ENCODE peak calls at places on chromosomes 2 and 18, in ten cellular contexts. L, N, D, O, J, T, R, U, I and V are unnamed samples. For H3K4me1, the result is how much of the 10 kb centered on the place peaks cover.

GRCh38 chr2:56117764-56118163 is 66.0 kb upstream of the CCDC85A start:
- DNase-seq in L (no peak), N (no peak), D (peak), O (no peak), J (no peak), T (no peak), R (no peak), U (no peak), I (no peak), V (no peak)

GRCh38 chr2:129813404-129813803 is 166.1 kb upstream of the RAB6C start:
- DNase-seq in L (no peak), N (no peak), D (no peak), O (no peak), J (no peak), T (no peak), R (no peak), U (no peak), I (peak), V (no peak)

GRCh38 chr18:77134611-77135010 is 2.0 kb upstream of the MBP start:
- DNase-seq in L (no peak), N (no peak), D (no peak), O (no peak), J (no peak), T (no peak), R (no peak), U (no peak), I (no peak), V (no peak)

GRCh38 chr2:159684796-159685195 is 27.5 kb upstream of the MARCHF7 start:
- DNase-seq in L (peak), N (peak), D (no peak), O (no peak), J (no peak), T (peak), R (peak), U (no peak), I (peak), V (no peak)

GRCh38 chr2:235314371-235314915 is 179.4 kb upstream of the AGAP1 start:
- DNase-seq in L (peak), N (no peak), D (no peak), O (no peak), J (no peak), T (no peak), R (no peak), U (no peak), I (no peak), V (no peak)

GRCh38 chr2:9002637-9003365 is 683 bp downstream of the MBOAT2 start:
- DNase-seq in L (peak), N (peak), D (peak), O (no peak), J (no peak), T (peak), R (no peak), U (peak), I (peak), V (peak)

GRCh38 chr18:46423226-46423805 is 233.7 kb downstream of the LOXHD1 start:
- DNase-seq in L (no peak), N (no peak), D (peak), O (no peak), J (no peak), T (no peak), R (no peak), U (no peak), I (no peak), V (no peak)

GRCh38 chr2:634670-635395 is 42.4 kb downstream of the TMEM18 start:
- DNase-seq in L (no peak), N (no peak), D (no peak), O (no peak), J (peak), T (peak), R (no peak), U (no peak), I (no peak), V (no peak)

GRCh38 chr2:241052677-241053360 is 49.3 kb downstream of the MTERF4 start:
- DNase-seq in L (no peak), N (no peak), D (peak), O (no peak), J (no peak), T (no peak), R (no peak), U (no peak), I (no peak), V (peak)

DNA sequence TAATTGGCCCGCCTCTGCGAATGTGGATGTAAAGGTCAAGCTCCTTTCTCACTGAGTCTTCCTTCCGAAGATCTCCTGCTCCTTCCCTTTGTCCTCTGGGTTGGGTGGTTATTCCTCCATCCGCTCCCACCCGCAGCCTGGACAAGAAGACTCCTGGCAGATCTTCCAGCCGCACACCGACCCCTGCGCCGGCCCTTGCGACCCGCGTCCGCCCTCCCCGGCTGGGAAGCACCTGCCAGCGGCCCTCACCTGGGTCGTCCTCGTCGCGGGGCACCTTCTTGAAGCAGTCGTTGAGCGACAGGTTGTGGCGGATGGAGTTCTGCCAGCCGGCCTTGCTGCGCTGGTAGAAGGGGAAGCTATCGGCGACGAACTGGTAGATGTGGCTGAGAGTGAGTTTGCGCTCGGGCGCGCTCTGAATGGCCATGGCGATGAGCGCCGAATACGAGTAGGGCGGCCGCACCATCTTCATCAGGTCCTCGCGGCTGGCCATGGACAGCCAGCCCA is 794 bp downstream of the FOXI3 start:
- DNase-seq in L (no peak), N (peak), D (peak), O (no peak), J (no peak), T (no peak), R (no peak), U (no peak), I (peak), V (peak)
- H3K9ac ChIP-seq in L (no peak), N (no peak), D (no peak), O (no peak), J (no peak), T (no peak), R (no peak), U (no peak), I (no peak), V (no peak)

GRCh38 chr2:24351627-24351938 is 8.8 kb downstream of the ITSN2 start:
- DNase-seq in L (no peak), N (no peak), D (no peak), O (no peak), J (no peak), T (no peak), R (no peak), U (no peak), I (no peak), V (no peak)
- H3K4me1 ChIP-seq in L (under half), N (under half), D (under half), O (under half), J (under half), T (under half), R (under half), U (under half), I (under half), V (under half)

DNA sequence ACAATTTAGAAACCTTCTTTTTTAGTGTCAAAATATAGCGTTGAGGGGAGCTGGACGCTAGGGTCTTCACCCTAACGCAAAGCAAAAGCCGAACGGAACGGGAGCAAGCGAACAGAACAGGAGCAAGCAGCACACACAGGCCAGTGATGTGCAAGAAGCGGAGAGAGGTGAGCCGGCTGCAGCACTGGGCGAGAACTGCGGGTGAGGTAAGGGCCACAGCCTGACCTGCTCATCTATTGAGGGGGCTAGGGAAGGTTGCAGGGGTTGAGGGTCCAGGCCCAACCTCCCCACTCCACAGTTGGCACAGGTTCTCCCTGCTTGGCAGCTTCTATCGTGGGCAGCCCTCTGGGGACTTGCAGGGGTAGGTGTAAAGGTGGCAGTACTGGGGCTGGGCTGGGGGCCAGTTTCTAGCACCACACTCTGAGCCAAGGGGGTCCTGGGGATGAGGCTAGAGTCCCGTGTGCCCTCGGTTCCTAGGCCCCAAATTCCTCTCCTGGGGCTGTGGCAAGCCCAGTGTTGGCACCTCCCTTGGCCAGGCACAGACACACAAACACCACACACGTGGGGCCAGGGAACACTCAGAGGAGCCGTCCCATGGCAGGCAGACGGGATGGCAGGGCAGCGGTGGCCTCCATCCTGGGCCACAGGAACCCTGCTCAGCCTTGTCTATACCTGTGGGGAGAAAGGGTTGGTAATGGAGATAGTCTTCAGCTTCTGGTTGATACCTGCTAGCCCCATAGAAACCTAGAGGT is 1.2 kb upstream of the ABCB6 start:
- DNase-seq in L (no peak), N (no peak), D (no peak), O (no peak), J (no peak), T (no peak), R (no peak), U (no peak), I (no peak), V (peak)
- H3K9ac ChIP-seq in L (no peak), N (no peak), D (no peak), O (no peak), J (no peak), T (no peak), R (no peak), U (no peak), I (peak), V (no peak)

DNA sequence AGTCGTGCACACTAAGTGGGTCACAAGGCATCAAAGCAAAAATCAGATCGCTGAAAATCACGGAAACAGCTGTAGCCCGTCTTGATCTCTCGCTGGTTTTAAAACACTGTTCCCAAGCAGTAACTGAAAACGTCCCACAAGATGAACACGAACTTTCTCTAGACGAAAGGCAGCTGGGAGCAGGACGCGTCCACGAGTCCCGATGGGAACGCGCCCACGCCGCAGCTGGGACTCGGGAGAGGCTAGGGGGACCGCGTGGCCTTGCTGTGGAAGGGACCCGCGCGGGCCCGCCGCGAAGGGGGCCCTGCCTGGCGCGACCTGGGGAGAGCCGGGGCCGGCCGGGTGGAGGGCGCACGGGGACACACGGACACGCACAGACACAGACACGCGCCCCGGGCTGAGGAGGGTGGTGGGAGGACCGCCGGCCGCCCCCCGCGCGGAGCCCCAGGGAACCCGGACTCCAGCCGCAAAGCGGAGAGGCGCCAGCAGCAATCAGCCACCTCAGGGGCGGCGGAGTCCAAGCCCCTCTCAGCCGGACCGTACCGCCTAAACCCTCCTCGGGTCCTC is 614 bp downstream of the STK17B start:
- DNase-seq in L (peak), N (peak), D (no peak), O (no peak), J (peak), T (no peak), R (peak), U (peak), I (peak), V (peak)
- H3K4me1 ChIP-seq in L (under half), N (under half), D (under half), O (under half), J (under half), T (under half), R (under half), U (under half), I (under half), V (under half)

GRCh38 chr2:223933098-223933800 is 11.9 kb downstream of the WDFY1 start:
- DNase-seq in L (no peak), N (no peak), D (no peak), O (no peak), J (peak), T (no peak), R (no peak), U (no peak), I (no peak), V (no peak)

GRCh38 chr2:223934870-223935269 is 10.3 kb downstream of the WDFY1 start:
- DNase-seq in L (no peak), N (no peak), D (no peak), O (no peak), J (no peak), T (no peak), R (no peak), U (no peak), I (no peak), V (no peak)

GRCh38 chr2:223937535-223937934 is 7.6 kb downstream of the WDFY1 start:
- DNase-seq in L (no peak), N (no peak), D (no peak), O (no peak), J (no peak), T (no peak), R (no peak), U (no peak), I (no peak), V (no peak)

GRCh38 chr2:223935459-223936125 is 9.5 kb downstream of the WDFY1 start:
- DNase-seq in L (no peak), N (no peak), D (no peak), O (no peak), J (no peak), T (no peak), R (no peak), U (no peak), I (no peak), V (no peak)

GRCh38 chr2:223936862-223937326 is 8.2 kb downstream of the WDFY1 start:
- DNase-seq in L (peak), N (no peak), D (no peak), O (no peak), J (no peak), T (no peak), R (peak), U (no peak), I (peak), V (no peak)
- H3K9ac ChIP-seq in L (no peak), N (no peak), D (no peak), O (no peak), J (no peak), T (no peak), R (no peak), U (no peak), I (no peak), V (no peak)